ENCODE peak calls at places on chromosomes 7 and 10, in four cellular contexts. E, T, D and G are unnamed samples.

GRCh38 chr10:85379338-85379737 is 987.3 kb downstream of the GRID1 start:
- DNase-seq in E (no peak), T (no peak), D (no peak), G (no peak)

GRCh38 chr10:91681361-91682276 is 48.7 kb upstream of the PPP1R3C start:
- DNase-seq in E (no peak), T (no peak), D (no peak), G (no peak)

GRCh38 chr10:112241651-112242341 is 41.4 kb upstream of the TECTB start:
- DNase-seq in E (no peak), T (no peak), D (no peak), G (no peak)

GRCh38 chr7:15417341-15417988 is 144.3 kb downstream of the AGMO start:
- DNase-seq in E (no peak), T (no peak), D (no peak), G (no peak)

GRCh38 chr7:57867884-57868701 is 418.1 kb downstream of the ZNF716 start:
- DNase-seq in E (peak), T (peak), D (no peak), G (no peak)

GRCh38 chr7:126370038-126370668 is 882.6 kb downstream of the GRM8 start:
- DNase-seq in E (no peak), T (no peak), D (no peak), G (no peak)

GRCh38 chr7:149790146-149790548 is 16.8 kb upstream of the ZNF467 start:
- DNase-seq in E (peak), T (no peak), D (no peak), G (no peak)

GRCh38 chr10:1268856-1269255 is 212.7 kb downstream of the WDR37 start:
- DNase-seq in E (peak), T (no peak), D (no peak), G (no peak)

GRCh38 chr10:43124094-43124521 is 14.1 kb upstream of the CSGALNACT2 start:
- DNase-seq in E (peak), T (no peak), D (no peak), G (no peak)

GRCh38 chr7:8205572-8205971 is 56.4 kb downstream of the ICA1 start:
- DNase-seq in E (no peak), T (no peak), D (no peak), G (peak)

GRCh38 chr7:101162551-101163280 is 2.7 kb downstream of the VGF start:
- DNase-seq in E (peak), T (peak), D (no peak), G (no peak)

GRCh38 chr10:104447899-104448298 is 94.3 kb downstream of the CFAP58 start:
- DNase-seq in E (no peak), T (no peak), D (no peak), G (no peak)

GRCh38 chr10:89414146-89414878 is at the start of gene IFIT5:
- DNase-seq in E (peak), T (peak), D (no peak), G (no peak)

GRCh38 chr7:87702326-87702725 is 74.1 kb downstream of the RUNDC3B start:
- DNase-seq in E (no peak), T (peak), D (peak), G (no peak)

GRCh38 chr7:47470567-47471357 is 111.1 kb downstream of the TNS3 start:
- DNase-seq in E (peak), T (no peak), D (no peak), G (no peak)

GRCh38 chr10:45461034-45461433 is 87.0 kb downstream of the ALOX5 start:
- DNase-seq in E (no peak), T (no peak), D (no peak), G (no peak)

GRCh38 chr10:7563368-7563767 is 103.4 kb downstream of the ITIH5 start:
- DNase-seq in E (no peak), T (no peak), D (no peak), G (no peak)

GRCh38 chr7:92904292-92905131 is 68.1 kb upstream of the CDK6 start:
- DNase-seq in E (peak), T (peak), D (peak), G (peak)

GRCh38 chr10:97584060-97584797 is at the start of gene HOGA1:
- DNase-seq in E (peak), T (peak), D (no peak), G (peak)

GRCh38 chr7:50147952-50148351 is 54.9 kb upstream of the ZPBP start:
- DNase-seq in E (no peak), T (no peak), D (no peak), G (no peak)

GRCh38 chr10:12500406-12501303 is 151.3 kb downstream of the CAMK1D start:
- DNase-seq in E (no peak), T (no peak), D (no peak), G (no peak)

GRCh38 chr10:124384142-124384541 is 34.6 kb downstream of the OAT start:
- DNase-seq in E (peak), T (no peak), D (no peak), G (no peak)

GRCh38 chr7:17560516-17560915 is 262.1 kb downstream of the AHR start:
- DNase-seq in E (no peak), T (peak), D (no peak), G (no peak)

GRCh38 chr7:24842449-24843241 is 85.4 kb upstream of the GSDME start:
- DNase-seq in E (no peak), T (peak), D (no peak), G (no peak)

GRCh38 chr10:70803768-70804423 is 11.9 kb upstream of the SGPL1 start:
- DNase-seq in E (no peak), T (peak), D (no peak), G (no peak)

GRCh38 chr7:158975526-158976467 is 119.4 kb downstream of the DYNC2I1 start:
- DNase-seq in E (peak), T (peak), D (no peak), G (no peak)

GRCh38 chr7:151867912-151868804 is 8.8 kb downstream of the PRKAG2 start:
- DNase-seq in E (no peak), T (no peak), D (no peak), G (no peak)

GRCh38 chr7:22447008-22447407 is 53.0 kb downstream of the STEAP1B start:
- DNase-seq in E (no peak), T (no peak), D (no peak), G (no peak)

GRCh38 chr7:149161241-149161848 is 14.1 kb downstream of the ZNF398 start:
- DNase-seq in E (no peak), T (peak), D (no peak), G (no peak)

GRCh38 chr10:70726909-70727495 is 54.7 kb downstream of the ADAMTS14 start:
- DNase-seq in E (no peak), T (no peak), D (no peak), G (no peak)

GRCh38 chr10:73039635-73040034 is 57.0 kb downstream of the P4HA1 start:
- DNase-seq in E (no peak), T (peak), D (peak), G (peak)

GRCh38 chr7:117857718-117858117 is 15.5 kb downstream of the CTTNBP2 start:
- DNase-seq in E (no peak), T (peak), D (no peak), G (no peak)

GRCh38 chr7:135774284-135774683 is 25.7 kb upstream of the FAM180A start:
- DNase-seq in E (no peak), T (peak), D (no peak), G (no peak)

GRCh38 chr10:80589726-80590373 is 52.1 kb downstream of the SH2D4B start:
- DNase-seq in E (no peak), T (no peak), D (no peak), G (no peak)

GRCh38 chr7:5796076-5796475 is 14.6 kb upstream of the RNF216 start:
- DNase-seq in E (peak), T (no peak), D (no peak), G (no peak)

GRCh38 chr10:102492983-102493382 is 9.5 kb downstream of the ACTR1A start:
- DNase-seq in E (no peak), T (no peak), D (no peak), G (no peak)

GRCh38 chr7:18614841-18615240 is 119.3 kb downstream of the HDAC9 start:
- DNase-seq in E (no peak), T (no peak), D (no peak), G (no peak)

GRCh38 chr7:151725844-151726770 is 150.8 kb downstream of the PRKAG2 start:
- DNase-seq in E (no peak), T (no peak), D (no peak), G (no peak)

GRCh38 chr7:127474457-127474856 is 81.9 kb upstream of the ZNF800 start:
- DNase-seq in E (no peak), T (peak), D (no peak), G (no peak)

GRCh38 chr10:128035557-128035973 is 90.7 kb downstream of the MKI67 start:
- DNase-seq in E (peak), T (peak), D (no peak), G (no peak)

GRCh38 chr10:128040096-128040495 is 86.1 kb downstream of the MKI67 start:
- DNase-seq in E (no peak), T (no peak), D (no peak), G (no peak)

GRCh38 chr10:128040681-128041080 is 85.5 kb downstream of the MKI67 start:
- DNase-seq in E (no peak), T (no peak), D (no peak), G (no peak)

GRCh38 chr10:128036011-128036615 is 90.1 kb downstream of the MKI67 start:
- DNase-seq in E (no peak), T (no peak), D (no peak), G (no peak)

GRCh38 chr10:128036746-128037542 is 89.3 kb downstream of the MKI67 start:
- DNase-seq in E (no peak), T (peak), D (no peak), G (no peak)
- H3K4me3 ChIP-seq in E (no peak), T (no peak), D (no peak), G (no peak)

DNA sequence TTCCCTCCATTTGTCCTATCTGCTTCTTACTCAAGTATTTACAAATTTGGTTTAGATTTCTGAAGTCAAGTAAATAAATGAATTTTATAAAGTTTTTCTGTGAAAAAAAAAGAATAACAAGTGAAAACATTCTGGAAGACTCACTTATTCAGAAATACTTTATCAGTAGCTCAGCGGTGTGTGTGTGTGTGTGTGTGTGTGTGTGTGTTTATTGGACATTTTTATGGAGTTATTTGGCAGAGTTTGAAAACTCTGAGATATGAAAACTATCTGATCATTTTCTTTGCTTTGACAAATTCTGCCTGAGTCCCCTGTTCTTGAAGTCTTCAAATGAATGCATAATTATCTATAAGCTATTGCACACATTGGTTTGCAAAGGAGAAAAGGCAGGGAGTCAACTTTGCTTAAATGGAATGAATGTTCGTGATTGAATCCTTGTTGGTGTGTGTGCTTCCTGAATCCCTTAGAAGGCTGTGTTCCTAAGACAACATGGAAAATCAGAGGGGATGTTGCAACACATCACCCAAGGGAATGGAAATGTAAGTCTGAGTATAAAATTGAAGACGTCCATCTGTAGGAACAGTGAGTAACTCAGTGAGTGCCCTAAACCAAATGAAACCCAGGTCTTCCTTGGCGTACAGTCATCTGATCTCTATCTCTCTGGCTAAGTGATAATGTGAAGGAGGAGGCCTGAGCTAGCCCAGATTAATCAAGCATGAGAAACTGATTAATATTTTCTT is 160.9 kb downstream of the REEP3 start:
- DNase-seq in E (no peak), T (peak), D (peak), G (peak)
- H3K4me3 ChIP-seq in E (no peak), T (no peak), D (no peak), G (no peak)

GRCh38 chr10:122019414-122019975 is 30.5 kb downstream of the TACC2 start:
- DNase-seq in E (peak), T (peak), D (no peak), G (no peak)

GRCh38 chr10:122021421-122021820 is 32.5 kb downstream of the TACC2 start:
- DNase-seq in E (no peak), T (peak), D (no peak), G (no peak)

GRCh38 chr10:122021828-122022227 is 32.9 kb downstream of the TACC2 start:
- DNase-seq in E (no peak), T (no peak), D (no peak), G (no peak)

GRCh38 chr10:122018951-122019413 is 30.0 kb downstream of the TACC2 start:
- DNase-seq in E (peak), T (peak), D (no peak), G (no peak)

DNA sequence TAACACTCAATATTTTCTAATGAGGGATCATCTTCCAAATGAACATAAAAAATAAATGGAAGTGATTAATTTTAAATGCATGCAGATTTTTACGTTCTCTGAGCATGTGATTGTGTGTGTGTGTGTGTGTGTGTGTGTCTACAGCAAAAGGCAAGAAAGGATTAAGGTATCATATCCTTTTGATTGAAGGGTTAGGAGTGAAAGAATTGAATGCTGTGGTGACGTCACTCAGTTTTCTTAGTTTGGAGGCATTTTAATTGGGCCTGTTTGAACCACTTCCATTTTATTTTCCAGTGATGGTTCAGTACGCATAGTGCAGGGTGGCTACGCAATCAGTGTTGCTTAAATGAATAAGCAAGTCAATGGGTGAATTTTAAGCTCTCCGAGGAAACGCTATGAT is 31.2 kb downstream of the TACC2 start:
- DNase-seq in E (no peak), T (no peak), D (no peak), G (no peak)
- H3K4me3 ChIP-seq in E (no peak), T (peak), D (no peak), G (no peak)

GRCh38 chr7:155509725-155510551 is 36.4 kb downstream of the CNPY1 start:
- DNase-seq in E (peak), T (no peak), D (no peak), G (no peak)
- H3K4me3 ChIP-seq in E (peak), T (no peak), D (no peak), G (no peak)

DNA sequence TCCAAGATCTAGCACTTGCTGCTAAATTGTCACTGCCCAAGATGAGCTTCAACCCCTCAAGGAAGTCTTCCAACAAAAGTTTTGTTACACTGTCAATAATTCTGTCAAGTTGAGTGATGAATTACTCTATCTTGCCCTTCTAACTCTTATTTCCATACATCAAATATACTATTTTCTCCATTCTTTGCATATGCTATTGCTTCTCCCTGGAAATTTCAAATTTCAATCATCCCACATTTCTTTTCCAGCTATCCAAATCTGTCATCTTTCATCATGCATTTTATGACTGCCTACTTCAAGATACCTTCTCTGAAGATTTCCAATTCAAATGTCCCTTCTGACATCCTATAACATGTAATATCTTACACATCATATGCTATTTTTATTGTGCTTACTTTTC is 175.2 kb upstream of the KCND2 start:
- DNase-seq in E (no peak), T (no peak), D (no peak), G (no peak)
- H3K4me3 ChIP-seq in E (no peak), T (no peak), D (no peak), G (no peak)

GRCh38 chr7:116571037-116571436 is 46.2 kb downstream of the CAV1 start:
- DNase-seq in E (no peak), T (peak), D (peak), G (peak)

GRCh38 chr7:116572036-116572435 is 47.2 kb downstream of the CAV1 start:
- DNase-seq in E (no peak), T (no peak), D (no peak), G (no peak)

GRCh38 chr7:116569737-116570136 is 44.9 kb downstream of the CAV1 start:
- DNase-seq in E (no peak), T (peak), D (peak), G (peak)

GRCh38 chr7:116570306-116570705 is 45.5 kb downstream of the CAV1 start:
- DNase-seq in E (no peak), T (no peak), D (no peak), G (no peak)

GRCh38 chr7:116571552-116571951 is 46.7 kb downstream of the CAV1 start:
- DNase-seq in E (no peak), T (peak), D (no peak), G (no peak)
- H3K4me3 ChIP-seq in E (no peak), T (no peak), D (no peak), G (no peak)